ENCODE peak calls at places on chromosomes 12 and 14, in seven cellular contexts. X is CD4-positive, CD25-positive, alpha-beta regulatory T cell; O is tibial artery; E is Panc1; A is HFF-Myc; J is hepatocyte; G is T-helper 2 cell. S is an unnamed sample.

GRCh38 chr14:36477266-36477665 is 42.8 kb downstream of the NKX2-1 start:
- DNase-seq in X (no peak), O (no peak), E (no peak), A (no peak), J (no peak), G (no peak), S (no peak)

GRCh38 chr12:41507286-41507685 is 319.2 kb downstream of the PDZRN4 start:
- DNase-seq in X (no peak), O (no peak), E (no peak), A (no peak), J (no peak), G (no peak), S (no peak)

GRCh38 chr14:88300817-88301216 is 22.3 kb downstream of the KCNK10 start:
- DNase-seq in X (no peak), O (no peak), E (no peak), A (no peak), J (peak; percentile 30), G (no peak), S (no peak)

GRCh38 chr12:53623526-53623925 is 2.7 kb downstream of the ATF7 start:
- DNase-seq in X (no peak), O (peak; percentile 33), E (no peak), A (no peak), J (peak; percentile 46), G (no peak), S (peak; percentile 22)

GRCh38 chr12:107311682-107312081 is 218.3 kb upstream of the CRY1 start:
- DNase-seq in X (no peak), O (no peak), E (no peak), A (no peak), J (no peak), G (no peak), S (no peak)

GRCh38 chr14:30799933-30800332 is 74.4 kb upstream of the COCH start:
- DNase-seq in X (no peak), O (no peak), E (no peak), A (no peak), J (no peak), G (no peak), S (no peak)

GRCh38 chr14:100522616-100523021 is 64.6 kb downstream of the BEGAIN start:
- DNase-seq in X (no peak), O (no peak), E (no peak), A (no peak), J (peak; percentile 3), G (no peak), S (no peak)

GRCh38 chr12:109863961-109864712 is 16.2 kb downstream of the GLTP start:
- DNase-seq in X (no peak), O (no peak), E (no peak), A (no peak), J (peak; percentile 40), G (no peak), S (no peak)

GRCh38 chr12:70719672-70720420 is 82.6 kb upstream of the PTPRB start:
- DNase-seq in X (peak; percentile 29), O (peak; percentile 32), E (peak; percentile 20), A (no peak), J (peak; percentile 71), G (no peak), S (peak; percentile 32)

GRCh38 chr14:99066378-99066777 is 205.6 kb downstream of the BCL11B start:
- DNase-seq in X (no peak), O (no peak), E (no peak), A (no peak), J (no peak), G (no peak), S (no peak)

GRCh38 chr14:96069421-96069820 is 30.3 kb downstream of the C14orf132 start:
- DNase-seq in X (no peak), O (no peak), E (no peak), A (no peak), J (no peak), G (no peak), S (no peak)

GRCh38 chr14:49497725-49498348 is 88.3 kb downstream of the RPS29 start:
- DNase-seq in X (peak; percentile 48), O (no peak), E (peak; percentile 62), A (peak; percentile 56), J (peak; percentile 85), G (no peak), S (peak; percentile 18)

GRCh38 chr14:97602438-97603117 is 805.4 kb downstream of the VRK1 start:
- DNase-seq in X (peak; percentile 80), O (no peak), E (no peak), A (no peak), J (no peak), G (peak; percentile 60), S (no peak)

GRCh38 chr12:54021432-54022013 is 6.7 kb upstream of the HOXC6 start:
- DNase-seq in X (no peak), O (no peak), E (no peak), A (no peak), J (no peak), G (no peak), S (peak; percentile 37)

GRCh38 chr12:91988076-91988475 is 157.6 kb downstream of the BTG1 start:
- DNase-seq in X (no peak), O (peak; percentile 22), E (no peak), A (no peak), J (no peak), G (no peak), S (no peak)

GRCh38 chr12:79415296-79415695 is 275.5 kb downstream of the PAWR start:
- DNase-seq in X (no peak), O (no peak), E (no peak), A (no peak), J (no peak), G (no peak), S (no peak)

GRCh38 chr14:22416193-22416592 is 172.8 kb downstream of the DAD1 start:
- DNase-seq in X (no peak), O (no peak), E (no peak), A (no peak), J (no peak), G (no peak), S (no peak)

GRCh38 chr14:87260460-87260859 is 732.5 kb downstream of the GALC start:
- DNase-seq in X (no peak), O (no peak), E (no peak), A (no peak), J (no peak), G (no peak), S (no peak)

GRCh38 chr12:52203126-52203921 is 11.5 kb upstream of the KRT80 start:
- DNase-seq in X (no peak), O (peak; percentile 69), E (no peak), A (peak; percentile 69), J (peak; percentile 73), G (no peak), S (no peak)

GRCh38 chr14:26917086-26917485 is 319.3 kb upstream of the NOVA1 start:
- DNase-seq in X (no peak), O (peak; percentile 33), E (no peak), A (peak; percentile 11), J (peak; percentile 40), G (no peak), S (peak; percentile 34)

GRCh38 chr12:16564675-16565074 is 41.3 kb downstream of the LMO3 start:
- DNase-seq in X (no peak), O (no peak), E (no peak), A (no peak), J (no peak), G (no peak), S (no peak)

GRCh38 chr12:69653703-69654102 is 43.0 kb upstream of the LRRC10 start:
- DNase-seq in X (no peak), O (no peak), E (no peak), A (no peak), J (no peak), G (no peak), S (no peak)

GRCh38 chr12:117101953-117102833 is 3.0 kb upstream of the TESC start:
- DNase-seq in X (no peak), O (no peak), E (no peak), A (no peak), J (no peak), G (no peak), S (no peak)

GRCh38 chr12:65740506-65740872 is 83.8 kb upstream of the HMGA2 start:
- DNase-seq in X (no peak), O (no peak), E (peak; percentile 1), A (no peak), J (no peak), G (no peak), S (no peak)

GRCh38 chr12:29103539-29103974 is 45.5 kb upstream of the FAR2 start:
- DNase-seq in X (peak; percentile 76), O (no peak), E (no peak), A (no peak), J (no peak), G (no peak), S (no peak)

GRCh38 chr12:1496162-1496925 is 98.0 kb downstream of the FBXL14 start:
- DNase-seq in X (no peak), O (no peak), E (no peak), A (no peak), J (no peak), G (no peak), S (no peak)

GRCh38 chr14:56187736-56188135 is 69.5 kb downstream of the PELI2 start:
- DNase-seq in X (no peak), O (no peak), E (no peak), A (no peak), J (no peak), G (no peak), S (no peak)

S was measured in SW 1271.